ENCODE peak calls at places on chromosomes 6 and 20, in six cellular contexts. One of them, this sample, is unnamed.

GRCh38 chr6:24486065-24486464 is 3.3 kb downstream of the GPLD1 start:
- DNase-seq in neuronal stem cell: no peak
- DNase-seq in H1: no peak
- DNase-seq in mesenchymal stem cell: no peak
- DNase-seq in trophoblast cell: no peak
- DNase-seq in IMR-90: no peak
- DNase-seq in this sample: no peak

GRCh38 chr20:34872604-34873224 is at the start of gene GGT7:
- DNase-seq in mesenchymal stem cell: peak; percentile 70
- DNase-seq in neuronal stem cell: peak; percentile 73
- DNase-seq in IMR-90: peak; percentile 69
- DNase-seq in trophoblast cell: peak; percentile 78
- DNase-seq in H1: peak; percentile 92
- DNase-seq in this sample: peak; percentile 93

GRCh38 chr20:63230800-63231268 is 4.9 kb upstream of the BIRC7 start:
- DNase-seq in IMR-90: peak; percentile 60
- DNase-seq in mesenchymal stem cell: peak; percentile 82
- DNase-seq in trophoblast cell: peak; percentile 63
- DNase-seq in H1: peak; percentile 77
- DNase-seq in neuronal stem cell: peak; percentile 64
- DNase-seq in this sample: peak; percentile 91

GRCh38 chr6:24069546-24069945 is 56.5 kb upstream of the NRSN1 start:
- DNase-seq in neuronal stem cell: no peak
- DNase-seq in trophoblast cell: no peak
- DNase-seq in H1: no peak
- DNase-seq in mesenchymal stem cell: no peak
- DNase-seq in IMR-90: no peak
- DNase-seq in this sample: no peak

GRCh38 chr20:12594410-12595130 is 414.2 kb upstream of the SPTLC3 start:
- DNase-seq in mesenchymal stem cell: peak; percentile 61
- DNase-seq in H1: no peak
- DNase-seq in trophoblast cell: no peak
- DNase-seq in IMR-90: no peak
- DNase-seq in neuronal stem cell: no peak
- DNase-seq in this sample: no peak

GRCh38 chr6:129785756-129786135 is 75.4 kb downstream of the TMEM244 start:
- DNase-seq in neuronal stem cell: no peak
- DNase-seq in mesenchymal stem cell: no peak
- DNase-seq in IMR-90: no peak
- DNase-seq in trophoblast cell: no peak
- DNase-seq in H1: no peak
- DNase-seq in this sample: no peak

GRCh38 chr6:113879186-113880096 is 22.3 kb downstream of the MARCKS start:
- DNase-seq in mesenchymal stem cell: peak; percentile 78
- DNase-seq in trophoblast cell: peak; percentile 44
- DNase-seq in H1: no peak
- DNase-seq in IMR-90: peak; percentile 83
- DNase-seq in neuronal stem cell: peak; percentile 31
- DNase-seq in this sample: peak; percentile 65

GRCh38 chr6:142416179-142416578 is 114.4 kb downstream of the ADGRG6 start:
- DNase-seq in neuronal stem cell: no peak
- DNase-seq in H1: no peak
- DNase-seq in trophoblast cell: no peak
- DNase-seq in IMR-90: peak; percentile 99
- DNase-seq in mesenchymal stem cell: peak; percentile 97
- DNase-seq in this sample: no peak

GRCh38 chr6:152110878-152111820 is 303.7 kb downstream of the ESR1 start:
- DNase-seq in mesenchymal stem cell: no peak
- DNase-seq in H1: no peak
- DNase-seq in trophoblast cell: no peak
- DNase-seq in IMR-90: no peak
- DNase-seq in neuronal stem cell: no peak
- DNase-seq in this sample: no peak

GRCh38 chr6:138278326-138278725 is 60.0 kb upstream of the PBOV1 start:
- DNase-seq in H1: peak; percentile 46
- DNase-seq in mesenchymal stem cell: peak; percentile 47
- DNase-seq in trophoblast cell: no peak
- DNase-seq in neuronal stem cell: peak; percentile 9
- DNase-seq in IMR-90: peak; percentile 2
- DNase-seq in this sample: peak; percentile 49

GRCh38 chr6:158020272-158020711 is 38.6 kb downstream of the SYNJ2 start:
- DNase-seq in mesenchymal stem cell: no peak
- DNase-seq in H1: no peak
- DNase-seq in IMR-90: no peak
- DNase-seq in neuronal stem cell: no peak
- DNase-seq in trophoblast cell: no peak
- DNase-seq in this sample: no peak

GRCh38 chr6:79030023-79030422 is 48.0 kb downstream of the PHIP start:
- DNase-seq in IMR-90: no peak
- DNase-seq in trophoblast cell: no peak
- DNase-seq in H1: no peak
- DNase-seq in neuronal stem cell: no peak
- DNase-seq in mesenchymal stem cell: no peak
- DNase-seq in this sample: no peak

GRCh38 chr6:113755449-113756289 is 101.5 kb upstream of the MARCKS start:
- DNase-seq in H1: no peak
- DNase-seq in IMR-90: no peak
- DNase-seq in mesenchymal stem cell: no peak
- DNase-seq in trophoblast cell: no peak
- DNase-seq in neuronal stem cell: no peak
- DNase-seq in this sample: no peak

GRCh38 chr6:156729248-156729647 is 47.9 kb upstream of the ARID1B start:
- DNase-seq in trophoblast cell: peak; percentile 29
- DNase-seq in H1: no peak
- DNase-seq in neuronal stem cell: no peak
- DNase-seq in mesenchymal stem cell: peak; percentile 54
- DNase-seq in IMR-90: peak; percentile 68
- DNase-seq in this sample: no peak

GRCh38 chr6:106084973-106085686 is 1.0 kb upstream of the PRDM1 start:
- DNase-seq in IMR-90: peak; percentile 68
- DNase-seq in mesenchymal stem cell: peak; percentile 80
- DNase-seq in neuronal stem cell: no peak
- DNase-seq in trophoblast cell: no peak
- DNase-seq in H1: no peak
- DNase-seq in this sample: no peak

GRCh38 chr6:54431466-54431865 is 123.2 kb downstream of the TINAG start:
- DNase-seq in IMR-90: peak; percentile 43
- DNase-seq in neuronal stem cell: no peak
- DNase-seq in mesenchymal stem cell: no peak
- DNase-seq in trophoblast cell: no peak
- DNase-seq in H1: no peak
- DNase-seq in this sample: no peak

GRCh38 chr6:42315991-42316378 is 98.3 kb upstream of the MRPS10 start:
- DNase-seq in H1: no peak
- DNase-seq in mesenchymal stem cell: peak; percentile 96
- DNase-seq in neuronal stem cell: no peak
- DNase-seq in IMR-90: peak; percentile 99
- DNase-seq in trophoblast cell: peak; percentile 81
- DNase-seq in this sample: peak; percentile 71

GRCh38 chr20:43432498-43432897 is 25.2 kb upstream of the SRSF6 start:
- DNase-seq in H1: peak; percentile 8
- DNase-seq in IMR-90: no peak
- DNase-seq in mesenchymal stem cell: no peak
- DNase-seq in neuronal stem cell: no peak
- DNase-seq in trophoblast cell: no peak
- DNase-seq in this sample: no peak

GRCh38 chr6:109308018-109308492 is 74.2 kb downstream of the CD164 start:
- DNase-seq in mesenchymal stem cell: peak; percentile 69
- DNase-seq in trophoblast cell: peak; percentile 42
- DNase-seq in H1: no peak
- DNase-seq in neuronal stem cell: no peak
- DNase-seq in IMR-90: peak; percentile 63
- DNase-seq in this sample: no peak

GRCh38 chr6:138372711-138373463 is 4.8 kb upstream of the SMIM28 start:
- DNase-seq in mesenchymal stem cell: no peak
- DNase-seq in H1: no peak
- DNase-seq in neuronal stem cell: no peak
- DNase-seq in IMR-90: no peak
- DNase-seq in trophoblast cell: no peak
- DNase-seq in this sample: no peak

GRCh38 chr6:133609404-133610270 is 279.3 kb upstream of the TCF21 start:
- DNase-seq in H1: no peak
- DNase-seq in IMR-90: peak; percentile 100
- DNase-seq in neuronal stem cell: no peak
- DNase-seq in mesenchymal stem cell: peak; percentile 100
- DNase-seq in trophoblast cell: no peak
- DNase-seq in this sample: no peak
- H3K14ac ChIP-seq in H1: no peak overlapping the region
- H3K14ac ChIP-seq in IMR-90: no peak overlapping the region
- H3K14ac ChIP-seq in neuronal stem cell: no peak overlapping the region
- H3K14ac ChIP-seq in mesenchymal stem cell: no peak overlapping the region
- H3K14ac ChIP-seq in trophoblast cell: no peak overlapping the region
- H3K14ac ChIP-seq in this sample: no peak overlapping the region

DNA sequence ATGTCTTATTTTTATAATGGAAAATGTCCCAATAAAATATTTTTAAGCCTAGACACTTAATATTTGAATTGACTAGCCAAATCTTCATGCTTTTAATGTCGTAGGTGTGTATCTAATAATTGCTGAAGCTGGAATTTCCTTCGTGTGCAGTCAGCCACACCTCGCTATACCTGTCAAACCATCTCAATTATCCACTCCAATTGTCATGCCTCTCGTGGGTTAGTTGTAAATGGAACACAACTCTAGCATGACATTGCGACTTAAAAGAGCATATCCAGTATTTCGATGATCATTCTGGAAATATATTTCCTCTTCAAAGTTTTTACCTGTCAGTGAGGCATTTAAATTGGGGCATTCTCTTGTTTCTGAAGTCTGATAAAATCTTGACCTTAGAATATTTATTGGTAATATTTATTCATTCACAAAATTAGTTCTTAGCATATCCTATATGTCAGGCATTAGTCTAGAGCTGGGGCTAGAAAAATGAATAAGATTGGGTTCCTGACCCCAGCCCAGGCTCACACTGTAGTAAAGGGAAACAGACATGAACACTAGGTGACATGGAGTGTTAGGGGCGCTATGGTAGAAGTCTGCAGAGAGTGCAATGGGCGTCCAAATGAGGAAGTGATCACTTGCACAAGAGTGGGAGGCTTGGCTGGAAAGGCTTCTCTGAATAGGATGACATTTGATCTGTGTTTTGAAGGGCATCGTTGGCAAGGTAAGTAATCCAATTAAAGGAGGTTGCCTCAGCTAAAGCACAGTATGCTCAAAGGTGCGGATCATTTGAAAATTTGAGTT is 11.0 kb upstream of the CFAP206 start:
- DNase-seq in neuronal stem cell: no peak
- DNase-seq in mesenchymal stem cell: no peak
- DNase-seq in IMR-90: no peak
- DNase-seq in trophoblast cell: no peak
- DNase-seq in H1: no peak
- DNase-seq in this sample: no peak
- H3K14ac ChIP-seq in neuronal stem cell: no peak overlapping the region
- H3K14ac ChIP-seq in mesenchymal stem cell: no peak overlapping the region
- H3K14ac ChIP-seq in IMR-90: no peak overlapping the region
- H3K14ac ChIP-seq in trophoblast cell: no peak overlapping the region
- H3K14ac ChIP-seq in H1: no peak overlapping the region
- H3K14ac ChIP-seq in this sample: no peak overlapping the region

GRCh38 chr20:51514836-51515235 is 27.7 kb downstream of the NFATC2 start:
- DNase-seq in H1: no peak
- DNase-seq in mesenchymal stem cell: no peak
- DNase-seq in neuronal stem cell: no peak
- DNase-seq in IMR-90: no peak
- DNase-seq in trophoblast cell: no peak
- DNase-seq in this sample: no peak

GRCh38 chr20:51514252-51514651 is 28.3 kb downstream of the NFATC2 start:
- DNase-seq in IMR-90: no peak
- DNase-seq in neuronal stem cell: no peak
- DNase-seq in mesenchymal stem cell: no peak
- DNase-seq in H1: no peak
- DNase-seq in trophoblast cell: no peak
- DNase-seq in this sample: no peak

GRCh38 chr20:51511861-51512619 is 30.5 kb downstream of the NFATC2 start:
- DNase-seq in H1: no peak
- DNase-seq in IMR-90: no peak
- DNase-seq in mesenchymal stem cell: no peak
- DNase-seq in neuronal stem cell: no peak
- DNase-seq in trophoblast cell: peak; percentile 84
- DNase-seq in this sample: no peak

GRCh38 chr20:51512645-51513044 is 29.9 kb downstream of the NFATC2 start:
- DNase-seq in trophoblast cell: no peak
- DNase-seq in mesenchymal stem cell: no peak
- DNase-seq in IMR-90: no peak
- DNase-seq in neuronal stem cell: no peak
- DNase-seq in H1: no peak
- DNase-seq in this sample: no peak

DNA sequence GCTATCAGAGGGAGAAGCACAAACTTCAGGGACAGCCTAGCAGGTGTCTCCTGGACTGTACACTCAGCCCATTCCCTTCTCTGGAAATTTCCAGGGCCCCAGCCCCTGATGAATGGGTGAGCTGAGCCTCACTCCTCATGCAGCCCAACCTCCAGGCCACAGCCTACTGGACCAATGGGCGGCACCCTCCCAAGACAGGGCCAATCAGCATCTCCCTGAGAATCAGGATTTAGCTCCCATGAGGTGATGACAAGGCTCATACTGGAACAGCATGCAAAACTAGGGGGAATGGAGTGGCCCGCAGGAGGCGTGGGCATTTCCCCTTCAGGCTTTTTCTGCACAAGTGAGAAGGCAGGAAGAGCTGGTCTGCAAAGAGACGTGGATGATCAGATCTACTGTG is 29.0 kb downstream of the NFATC2 start:
- DNase-seq in IMR-90: no peak
- DNase-seq in H1: no peak
- DNase-seq in mesenchymal stem cell: no peak
- DNase-seq in trophoblast cell: no peak
- DNase-seq in neuronal stem cell: no peak
- DNase-seq in this sample: no peak
- H3K14ac ChIP-seq in IMR-90: no peak overlapping the region
- H3K14ac ChIP-seq in H1: no peak overlapping the region
- H3K14ac ChIP-seq in mesenchymal stem cell: no peak overlapping the region
- H3K14ac ChIP-seq in trophoblast cell: no peak overlapping the region
- H3K14ac ChIP-seq in neuronal stem cell: no peak overlapping the region
- H3K14ac ChIP-seq in this sample: no peak overlapping the region

GRCh38 chr20:51985753-51986152 is 183.4 kb upstream of the SALL4 start:
- DNase-seq in trophoblast cell: no peak
- DNase-seq in H1: no peak
- DNase-seq in neuronal stem cell: no peak
- DNase-seq in mesenchymal stem cell: no peak
- DNase-seq in IMR-90: no peak
- DNase-seq in this sample: peak; percentile 34
- H3K14ac ChIP-seq in trophoblast cell: no peak overlapping the region
- H3K14ac ChIP-seq in H1: no peak overlapping the region
- H3K14ac ChIP-seq in neuronal stem cell: no peak overlapping the region
- H3K14ac ChIP-seq in mesenchymal stem cell: no peak overlapping the region
- H3K14ac ChIP-seq in IMR-90: peak overlapping the region; percentile 53
- H3K14ac ChIP-seq in this sample: no peak overlapping the region

GRCh38 chr6:32057966-32058365 is 19.8 kb downstream of the CYP21A2 start:
- DNase-seq in IMR-90: no peak
- DNase-seq in trophoblast cell: no peak
- DNase-seq in mesenchymal stem cell: no peak
- DNase-seq in neuronal stem cell: no peak
- DNase-seq in H1: no peak
- DNase-seq in this sample: no peak
- H3K14ac ChIP-seq in IMR-90: no peak overlapping the region
- H3K14ac ChIP-seq in trophoblast cell: no peak overlapping the region
- H3K14ac ChIP-seq in mesenchymal stem cell: no peak overlapping the region
- H3K14ac ChIP-seq in neuronal stem cell: no peak overlapping the region
- H3K14ac ChIP-seq in H1: no peak overlapping the region
- H3K14ac ChIP-seq in this sample: no peak overlapping the region

GRCh38 chr6:1940381-1940780 is 305.0 kb downstream of the GMDS start:
- DNase-seq in IMR-90: no peak
- DNase-seq in trophoblast cell: no peak
- DNase-seq in H1: no peak
- DNase-seq in neuronal stem cell: no peak
- DNase-seq in mesenchymal stem cell: no peak
- DNase-seq in this sample: no peak
- H3K14ac ChIP-seq in IMR-90: no peak overlapping the region
- H3K14ac ChIP-seq in trophoblast cell: no peak overlapping the region
- H3K14ac ChIP-seq in H1: no peak overlapping the region
- H3K14ac ChIP-seq in neuronal stem cell: no peak overlapping the region
- H3K14ac ChIP-seq in mesenchymal stem cell: no peak overlapping the region
- H3K14ac ChIP-seq in this sample: no peak overlapping the region